ENCODE peak calls at places on chromosomes 4 and X, in eight cellular contexts. W is testis; E is CD8-positive, alpha-beta T cell; G is brain microvascular endothelial cell; X is CD4-positive, CD25-positive, alpha-beta regulatory T cell; D is endodermal cell; R is GM23248; C is transverse colon. M is an unnamed sample.

GRCh38 chr4:40055873-40056721 is 553 bp upstream of the N4BP2 start:
- DNase-seq in W (peak; percentile 71), G (peak; percentile 80), D (peak; percentile 87), R (peak; percentile 93), E (peak; percentile 49), X (peak; percentile 40), C (peak; percentile 75), M (peak; percentile 93)

GRCh38 chrX:2500681-2501151 is at the start of the genes DHRSX and ZBED1:
- DNase-seq in G (no peak), W (no peak), C (peak; percentile 48), D (peak; percentile 81), E (peak; percentile 44), R (peak; percentile 73), X (peak; percentile 33), M (peak; percentile 12)

GRCh38 chr4:185235480-185236154 is 26.2 kb downstream of the SNX25 start:
- DNase-seq in X (no peak), D (peak; percentile 65), R (no peak), G (peak; percentile 51), C (peak; percentile 27), E (no peak), W (no peak), M (peak; percentile 55)

GRCh38 chr4:106875340-106875739 is 160.8 kb downstream of the DKK2 start:
- DNase-seq in W (no peak), D (peak; percentile 81), G (no peak), C (no peak), X (no peak), R (no peak), E (no peak), M (no peak)

GRCh38 chrX:119942831-119943184 is 743 bp downstream of the NKAP start:
- DNase-seq in C (no peak), G (peak; percentile 0), E (no peak), D (no peak), X (no peak), W (no peak), R (peak; percentile 33), M (peak; percentile 2)

GRCh38 chrX:7771788-7772438 is 71.1 kb upstream of the VCX start:
- DNase-seq in D (no peak), X (no peak), E (no peak), C (peak; percentile 22), G (no peak), R (no peak), W (no peak), M (no peak)

GRCh38 chrX:39204945-39205344 is 403.7 kb downstream of the MID1IP1 start:
- DNase-seq in D (no peak), G (no peak), W (no peak), C (no peak), E (no peak), X (no peak), R (no peak), M (no peak)

GRCh38 chrX:107206697-107207065 is 270 bp downstream of the DNAAF6 start:
- DNase-seq in R (no peak), D (no peak), X (no peak), E (no peak), W (no peak), C (no peak), G (no peak), M (no peak)

GRCh38 chr4:151471728-151472127 is 62.8 kb downstream of the FHIP1A start:
- DNase-seq in X (no peak), C (no peak), W (no peak), R (no peak), G (no peak), D (no peak), E (no peak), M (no peak)

GRCh38 chr4:82779032-82779431 is 19.6 kb downstream of the SCD5 start:
- DNase-seq in R (no peak), C (no peak), D (no peak), G (no peak), E (no peak), X (no peak), W (no peak), M (peak; percentile 75)

GRCh38 chrX:113297456-113297855 is 456.8 kb upstream of the AMOT start:
- DNase-seq in C (no peak), D (no peak), G (no peak), W (no peak), R (peak; percentile 55), X (no peak), E (no peak), M (peak; percentile 14)

GRCh38 chrX:51893931-51894696 is 691 bp downstream of the MAGED1 start:
- DNase-seq in X (peak; percentile 5), D (peak; percentile 67), W (peak; percentile 22), C (no peak), G (no peak), E (peak; percentile 7), R (peak; percentile 53), M (peak; percentile 29)

GRCh38 chrX:129825746-129826505 is 17.8 kb downstream of the ZDHHC9 start:
- DNase-seq in X (peak; percentile 16), R (no peak), C (peak; percentile 22), G (no peak), E (no peak), D (no peak), W (no peak), M (no peak)

GRCh38 chrX:41688835-41689234 is at the start of gene GPR34:
- DNase-seq in X (no peak), C (no peak), G (no peak), D (no peak), W (peak; percentile 15), E (no peak), R (no peak), M (no peak)

GRCh38 chr4:154415313-154415712 is 76.3 kb downstream of the DCHS2 start:
- DNase-seq in E (no peak), X (no peak), G (no peak), W (no peak), C (no peak), D (peak; percentile 55), R (no peak), M (no peak)

GRCh38 chrX:67724359-67725110 is 180.7 kb downstream of the AR start:
- DNase-seq in R (peak; percentile 29), E (no peak), D (no peak), C (no peak), W (no peak), G (no peak), X (no peak), M (peak; percentile 35)

GRCh38 chrX:115535421-115535820 is 25.6 kb upstream of the PLS3 start:
- DNase-seq in W (no peak), G (no peak), R (no peak), X (no peak), C (no peak), E (no peak), D (no peak), M (no peak)

GRCh38 chr4:176443117-176443516 is 123.4 kb downstream of the SPCS3 start:
- DNase-seq in D (no peak), W (no peak), C (no peak), G (peak; percentile 86), E (no peak), R (peak; percentile 92), X (no peak), M (peak; percentile 96)
- H3K27ac ChIP-seq in D (no peak overlapping the region), W (no peak overlapping the region), C (no peak overlapping the region), G (peak overlapping the region; percentile 92), E (no peak overlapping the region), R (peak overlapping the region; percentile 59), X (no peak overlapping the region), M (no peak overlapping the region)

DNA sequence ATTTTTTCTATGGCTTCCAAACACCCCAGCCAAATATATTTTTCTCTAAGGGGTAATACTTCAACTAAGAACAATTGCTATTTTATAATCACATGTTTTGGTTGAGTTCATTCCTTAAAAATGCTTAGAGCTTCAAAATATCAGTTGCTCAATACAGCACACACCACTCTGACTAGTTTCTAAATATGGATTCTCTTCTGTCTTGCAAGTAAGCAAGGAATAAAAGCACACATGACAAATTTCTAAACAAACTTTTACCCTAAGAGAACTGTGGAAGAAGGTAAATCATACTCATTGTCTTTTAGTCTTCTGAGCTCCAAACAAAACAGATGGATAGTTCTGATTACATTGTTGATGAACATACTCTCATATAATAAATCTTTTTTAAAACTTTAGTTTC is 27.2 kb downstream of the ANTXR2 start:
- DNase-seq in W (no peak), X (no peak), R (peak; percentile 69), E (no peak), G (no peak), C (no peak), D (no peak), M (peak; percentile 53)
- H3K27ac ChIP-seq in W (no peak overlapping the region), X (no peak overlapping the region), R (peak overlapping the region; percentile 48), E (no peak overlapping the region), G (no peak overlapping the region), C (peak overlapping the region; percentile 65), D (no peak overlapping the region), M (no peak overlapping the region)

DNA sequence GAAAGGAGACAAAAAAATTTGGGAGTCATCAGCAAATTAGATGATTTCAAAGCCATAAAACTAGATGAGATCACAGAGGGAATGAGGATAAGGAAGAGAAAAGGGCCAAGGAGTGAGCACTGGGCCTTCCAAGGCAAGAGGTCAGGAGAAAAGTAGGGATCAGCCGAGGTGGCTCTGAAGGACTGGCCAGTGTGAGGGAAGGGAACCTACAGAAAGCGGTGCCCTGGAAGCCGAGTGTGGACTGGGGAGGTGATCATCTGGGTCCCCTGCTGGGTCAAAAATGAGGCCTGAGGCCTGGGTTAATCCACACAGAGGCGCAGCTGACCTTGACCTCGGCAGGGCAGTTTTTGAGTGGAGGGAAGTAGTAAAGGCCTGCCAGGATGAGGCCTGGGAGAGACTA is 133.8 kb downstream of the SMIM20 start:
- DNase-seq in C (no peak), W (no peak), R (no peak), X (no peak), G (no peak), E (no peak), D (no peak), M (no peak)
- H3K27ac ChIP-seq in C (peak overlapping the region; percentile 81), W (no peak overlapping the region), R (peak overlapping the region; percentile 88), X (no peak overlapping the region), G (no peak overlapping the region), E (no peak overlapping the region), D (no peak overlapping the region), M (peak overlapping the region; percentile 95)

GRCh38 chrX:154535892-154536291 is 10.8 kb downstream of the G6PD start:
- DNase-seq in R (no peak), D (no peak), C (no peak), X (no peak), E (no peak), W (no peak), G (no peak), M (no peak)
- H3K27ac ChIP-seq in R (no peak overlapping the region), D (no peak overlapping the region), C (no peak overlapping the region), X (no peak overlapping the region), E (no peak overlapping the region), W (no peak overlapping the region), G (no peak overlapping the region), M (no peak overlapping the region)

GRCh38 chr4:31455612-31456011 is 735.4 kb downstream of the PCDH7 start:
- DNase-seq in C (no peak), W (no peak), X (no peak), D (no peak), E (no peak), R (no peak), G (no peak), M (no peak)

GRCh38 chr4:31458813-31459212 is 738.6 kb downstream of the PCDH7 start:
- DNase-seq in E (no peak), G (peak; percentile 14), R (no peak), C (no peak), X (no peak), W (no peak), D (no peak), M (peak; percentile 30)

DNA sequence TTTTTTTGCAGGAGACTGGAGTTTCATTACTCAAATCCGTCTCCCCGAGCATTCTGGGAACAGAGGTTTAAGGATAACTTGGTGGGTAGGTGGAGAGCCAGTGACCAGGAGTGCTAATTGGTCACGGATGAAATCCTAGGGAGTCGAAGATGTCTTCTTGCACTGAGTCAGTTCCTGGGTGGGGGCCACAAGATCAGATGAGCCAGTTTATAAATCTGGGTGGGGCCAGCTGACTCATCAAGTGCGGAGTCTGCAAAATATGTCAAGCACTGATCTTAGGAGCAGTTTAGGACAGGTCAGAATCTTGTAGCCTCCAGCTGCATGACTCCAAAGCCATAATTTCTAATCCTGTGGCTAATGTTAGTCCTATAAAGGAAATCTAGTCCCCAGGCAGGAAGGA is 741.3 kb downstream of the PCDH7 start:
- DNase-seq in C (no peak), W (no peak), E (no peak), R (peak; percentile 0), X (no peak), D (no peak), G (peak; percentile 48), M (peak; percentile 50)
- H3K27ac ChIP-seq in C (no peak overlapping the region), W (no peak overlapping the region), E (no peak overlapping the region), R (no peak overlapping the region), X (no peak overlapping the region), D (no peak overlapping the region), G (no peak overlapping the region), M (no peak overlapping the region)